ENCODE peak calls at places on chromosomes 4 and X, in six cellular contexts. One of them, this sample, is unnamed.

GRCh38 chr4:26050212-26050643 is 136.2 kb downstream of the SMIM20 start:
- DNase-seq in mucosa of descending colon: no peak
- DNase-seq in BE2C: no peak
- DNase-seq in RPMI8226: peak
- DNase-seq in AG20443: no peak
- DNase-seq in NCI-H1092: no peak
- DNase-seq in this sample: no peak

GRCh38 chr4:42453612-42454011 is 56.3 kb downstream of the SHISA3 start:
- DNase-seq in mucosa of descending colon: no peak
- DNase-seq in BE2C: no peak
- DNase-seq in RPMI8226: no peak
- DNase-seq in AG20443: no peak
- DNase-seq in NCI-H1092: no peak
- DNase-seq in this sample: no peak

GRCh38 chr4:158450741-158451140 is 70.9 kb upstream of the RXFP1 start:
- DNase-seq in mucosa of descending colon: no peak
- DNase-seq in BE2C: no peak
- DNase-seq in RPMI8226: no peak
- DNase-seq in AG20443: no peak
- DNase-seq in NCI-H1092: no peak
- DNase-seq in this sample: no peak

GRCh38 chr4:156252300-156253016 is 298.8 kb upstream of the CTSO start:
- DNase-seq in mucosa of descending colon: no peak
- DNase-seq in BE2C: no peak
- DNase-seq in RPMI8226: no peak
- DNase-seq in AG20443: no peak
- DNase-seq in NCI-H1092: no peak
- DNase-seq in this sample: no peak

GRCh38 chrX:19673334-19674040 is 158.2 kb upstream of the MAP3K15 start:
- DNase-seq in mucosa of descending colon: peak
- DNase-seq in BE2C: peak
- DNase-seq in RPMI8226: no peak
- DNase-seq in AG20443: peak
- DNase-seq in NCI-H1092: no peak
- DNase-seq in this sample: peak

GRCh38 chrX:40096395-40097091 is 1.2 kb downstream of the BCOR start:
- DNase-seq in mucosa of descending colon: peak
- DNase-seq in BE2C: peak
- DNase-seq in RPMI8226: peak
- DNase-seq in AG20443: peak
- DNase-seq in NCI-H1092: no peak
- DNase-seq in this sample: peak

GRCh38 chr4:15729910-15730533 is 27.2 kb downstream of the BST1 start:
- DNase-seq in mucosa of descending colon: no peak
- DNase-seq in BE2C: no peak
- DNase-seq in RPMI8226: peak
- DNase-seq in AG20443: peak
- DNase-seq in NCI-H1092: peak
- DNase-seq in this sample: peak

GRCh38 chr4:184448828-184449227 is 25.5 kb downstream of the IRF2 start:
- DNase-seq in mucosa of descending colon: no peak
- DNase-seq in BE2C: no peak
- DNase-seq in RPMI8226: peak
- DNase-seq in AG20443: peak
- DNase-seq in NCI-H1092: no peak
- DNase-seq in this sample: peak

GRCh38 chr4:1685604-1686150 is 1.6 kb upstream of the FAM53A start:
- DNase-seq in mucosa of descending colon: no peak
- DNase-seq in BE2C: no peak
- DNase-seq in RPMI8226: no peak
- DNase-seq in AG20443: no peak
- DNase-seq in NCI-H1092: no peak
- DNase-seq in this sample: no peak

GRCh38 chr4:37762294-37763163 is 64.0 kb upstream of the PGM2 start:
- DNase-seq in mucosa of descending colon: no peak
- DNase-seq in BE2C: peak
- DNase-seq in RPMI8226: no peak
- DNase-seq in AG20443: no peak
- DNase-seq in NCI-H1092: no peak
- DNase-seq in this sample: no peak

GRCh38 chr4:68708566-68708965 is 38.1 kb upstream of the UGT2B15 start:
- DNase-seq in mucosa of descending colon: no peak
- DNase-seq in BE2C: no peak
- DNase-seq in RPMI8226: no peak
- DNase-seq in AG20443: no peak
- DNase-seq in NCI-H1092: no peak
- DNase-seq in this sample: no peak

GRCh38 chrX:71053217-71053621 is 14.9 kb downstream of the SNX12 start:
- DNase-seq in mucosa of descending colon: no peak
- DNase-seq in BE2C: no peak
- DNase-seq in RPMI8226: no peak
- DNase-seq in AG20443: no peak
- DNase-seq in NCI-H1092: no peak
- DNase-seq in this sample: peak

GRCh38 chr4:23884261-23884660 is 5.6 kb downstream of the PPARGC1A start:
- DNase-seq in mucosa of descending colon: no peak
- DNase-seq in BE2C: no peak
- DNase-seq in RPMI8226: no peak
- DNase-seq in AG20443: no peak
- DNase-seq in NCI-H1092: no peak
- DNase-seq in this sample: no peak

GRCh38 chrX:2584216-2584615 is 83.4 kb upstream of the DHRSX start:
- DNase-seq in mucosa of descending colon: no peak
- DNase-seq in BE2C: no peak
- DNase-seq in RPMI8226: no peak
- DNase-seq in AG20443: no peak
- DNase-seq in NCI-H1092: no peak
- DNase-seq in this sample: no peak

GRCh38 chr4:94545296-94545695 is 93.6 kb downstream of the PDLIM5 start:
- DNase-seq in mucosa of descending colon: no peak
- DNase-seq in BE2C: no peak
- DNase-seq in RPMI8226: no peak
- DNase-seq in AG20443: peak
- DNase-seq in NCI-H1092: no peak
- DNase-seq in this sample: no peak

GRCh38 chr4:40750461-40751258 is 905 bp downstream of the NSUN7 start:
- DNase-seq in mucosa of descending colon: peak
- DNase-seq in BE2C: no peak
- DNase-seq in RPMI8226: no peak
- DNase-seq in AG20443: peak
- DNase-seq in NCI-H1092: no peak
- DNase-seq in this sample: no peak

GRCh38 chrX:22177950-22178349 is 94.8 kb upstream of the CBLL2 start:
- DNase-seq in mucosa of descending colon: no peak
- DNase-seq in BE2C: no peak
- DNase-seq in RPMI8226: no peak
- DNase-seq in AG20443: no peak
- DNase-seq in NCI-H1092: no peak
- DNase-seq in this sample: no peak

GRCh38 chr4:76279462-76279861 is 27.1 kb upstream of the STBD1 start:
- DNase-seq in mucosa of descending colon: no peak
- DNase-seq in BE2C: no peak
- DNase-seq in RPMI8226: peak
- DNase-seq in AG20443: no peak
- DNase-seq in NCI-H1092: no peak
- DNase-seq in this sample: no peak

GRCh38 chr4:137083571-137083970 is 448.7 kb downstream of the PCDH18 start:
- DNase-seq in mucosa of descending colon: no peak
- DNase-seq in BE2C: no peak
- DNase-seq in RPMI8226: no peak
- DNase-seq in AG20443: no peak
- DNase-seq in NCI-H1092: no peak
- DNase-seq in this sample: no peak

GRCh38 chr4:173243321-173243720 is 74.7 kb downstream of the GALNT7 start:
- DNase-seq in mucosa of descending colon: no peak
- DNase-seq in BE2C: no peak
- DNase-seq in RPMI8226: no peak
- DNase-seq in AG20443: peak
- DNase-seq in NCI-H1092: no peak
- DNase-seq in this sample: no peak

GRCh38 chr4:25666031-25666630 is 10.5 kb downstream of the SLC34A2 start:
- DNase-seq in mucosa of descending colon: no peak
- DNase-seq in BE2C: no peak
- DNase-seq in RPMI8226: no peak
- DNase-seq in AG20443: no peak
- DNase-seq in NCI-H1092: no peak
- DNase-seq in this sample: no peak

GRCh38 chr4:57426779-57427395 is 316.7 kb upstream of the IGFBP7 start:
- DNase-seq in mucosa of descending colon: peak
- DNase-seq in BE2C: peak
- DNase-seq in RPMI8226: peak
- DNase-seq in AG20443: peak
- DNase-seq in NCI-H1092: peak
- DNase-seq in this sample: no peak

GRCh38 chrX:13345037-13345436 is 25.2 kb upstream of the ATXN3L start:
- DNase-seq in mucosa of descending colon: no peak
- DNase-seq in BE2C: no peak
- DNase-seq in RPMI8226: no peak
- DNase-seq in AG20443: no peak
- DNase-seq in NCI-H1092: no peak
- DNase-seq in this sample: no peak

GRCh38 chr4:38837849-38838248 is 18.8 kb downstream of the TLR6 start:
- DNase-seq in mucosa of descending colon: no peak
- DNase-seq in BE2C: no peak
- DNase-seq in RPMI8226: no peak
- DNase-seq in AG20443: no peak
- DNase-seq in NCI-H1092: no peak
- DNase-seq in this sample: peak

GRCh38 chrX:69362354-69362753 is 141.8 kb upstream of the NALF2 start:
- DNase-seq in mucosa of descending colon: no peak
- DNase-seq in BE2C: no peak
- DNase-seq in RPMI8226: no peak
- DNase-seq in AG20443: peak
- DNase-seq in NCI-H1092: no peak
- DNase-seq in this sample: no peak

GRCh38 chr4:65580551-65580950 is 89.7 kb downstream of the EPHA5 start:
- DNase-seq in mucosa of descending colon: no peak
- DNase-seq in BE2C: no peak
- DNase-seq in RPMI8226: no peak
- DNase-seq in AG20443: no peak
- DNase-seq in NCI-H1092: no peak
- DNase-seq in this sample: no peak

GRCh38 chr4:176436500-176436973 is 116.8 kb downstream of the SPCS3 start:
- DNase-seq in mucosa of descending colon: no peak
- DNase-seq in BE2C: no peak
- DNase-seq in RPMI8226: no peak
- DNase-seq in AG20443: peak
- DNase-seq in NCI-H1092: no peak
- DNase-seq in this sample: no peak

GRCh38 chr4:3871181-3871852 is 105.1 kb downstream of the ADRA2C start:
- DNase-seq in mucosa of descending colon: no peak
- DNase-seq in BE2C: peak
- DNase-seq in RPMI8226: peak
- DNase-seq in AG20443: no peak
- DNase-seq in NCI-H1092: peak
- DNase-seq in this sample: peak

GRCh38 chr4:98864560-98864959 is 64.4 kb downstream of the EIF4E start:
- DNase-seq in mucosa of descending colon: no peak
- DNase-seq in BE2C: no peak
- DNase-seq in RPMI8226: no peak
- DNase-seq in AG20443: no peak
- DNase-seq in NCI-H1092: no peak
- DNase-seq in this sample: no peak

GRCh38 chrX:39871648-39872047 is 226.1 kb downstream of the BCOR start:
- DNase-seq in mucosa of descending colon: no peak
- DNase-seq in BE2C: no peak
- DNase-seq in RPMI8226: no peak
- DNase-seq in AG20443: no peak
- DNase-seq in NCI-H1092: no peak
- DNase-seq in this sample: no peak

GRCh38 chr4:187128226-187128625 is 404.6 kb upstream of the FAT1 start:
- DNase-seq in mucosa of descending colon: no peak
- DNase-seq in BE2C: no peak
- DNase-seq in RPMI8226: no peak
- DNase-seq in AG20443: peak
- DNase-seq in NCI-H1092: no peak
- DNase-seq in this sample: no peak

GRCh38 chr4:27887646-27888045 is 1027.0 kb downstream of the STIM2 start:
- DNase-seq in mucosa of descending colon: no peak
- DNase-seq in BE2C: no peak
- DNase-seq in RPMI8226: no peak
- DNase-seq in AG20443: no peak
- DNase-seq in NCI-H1092: no peak
- DNase-seq in this sample: no peak

GRCh38 chr4:133402616-133403015 is 253.5 kb downstream of the PCDH10 start:
- DNase-seq in mucosa of descending colon: no peak
- DNase-seq in BE2C: no peak
- DNase-seq in RPMI8226: no peak
- DNase-seq in AG20443: no peak
- DNase-seq in NCI-H1092: no peak
- DNase-seq in this sample: no peak

GRCh38 chr4:171813195-171813955 is at the start of gene GALNTL6:
- DNase-seq in mucosa of descending colon: no peak
- DNase-seq in BE2C: peak
- DNase-seq in RPMI8226: peak
- DNase-seq in AG20443: peak
- DNase-seq in NCI-H1092: no peak
- DNase-seq in this sample: no peak